ENCODE peak calls at places on chromosome 1, in eight cellular contexts. E is GM06990; Y is EL; G is C1 segment of cervical spinal cord; F is activated T-cell treated with anti-CD3 and anti-CD28 coated beads for 24 hours; O is stimulated activated CD8-positive, alpha-beta memory T cell treated with anti-CD3 and anti-CD28 coated beads, Interleukin-7, amount 100 ng/mL, for 1 hour; S is mesothelial cell of epicardium; R is cardiac fibroblast. Z is an unnamed sample.

GRCh38 chr1:85438353-85438752 is 26.6 kb downstream of the DDAH1 start:
- DNase-seq in E (no peak), Y (peak; percentile 58), G (no peak), F (no peak), O (no peak), S (no peak), R (peak; percentile 54), Z (no peak)

GRCh38 chr1:203512830-203513578 is 19.1 kb downstream of the OPTC start:
- DNase-seq in E (no peak), Y (peak; percentile 97), G (no peak), F (peak; percentile 39), O (no peak), S (no peak), R (peak; percentile 96), Z (peak; percentile 17)

GRCh38 chr1:248837045-248837793 is 805 bp upstream of the ZNF672 start:
- DNase-seq in E (no peak), Y (no peak), G (no peak), F (no peak), O (no peak), S (no peak), R (no peak), Z (no peak)

GRCh38 chr1:180360333-180361075 is 130.4 kb downstream of the LHX4 start:
- DNase-seq in E (no peak), Y (peak; percentile 74), G (no peak), F (no peak), O (no peak), S (no peak), R (peak; percentile 79), Z (no peak)

GRCh38 chr1:208562021-208562950 is 318.1 kb upstream of the PLXNA2 start:
- DNase-seq in E (no peak), Y (peak; percentile 57), G (no peak), F (no peak), O (no peak), S (no peak), R (no peak), Z (no peak)

GRCh38 chr1:91924146-91924545 is 25.1 kb upstream of the BRDT start:
- DNase-seq in E (no peak), Y (peak; percentile 71), G (no peak), F (no peak), O (no peak), S (no peak), R (peak; percentile 75), Z (no peak)

GRCh38 chr1:204479387-204480136 is 15.0 kb downstream of the PIK3C2B start:
- DNase-seq in E (no peak), Y (no peak), G (no peak), F (no peak), O (no peak), S (no peak), R (no peak), Z (no peak)

GRCh38 chr1:164558461-164559341 is at the start of gene PBX1:
- DNase-seq in E (peak; percentile 29), Y (peak; percentile 99), G (peak; percentile 64), F (peak; percentile 69), O (peak; percentile 47), S (peak; percentile 93), R (peak; percentile 99), Z (no peak)

Z was measured in NK-92 treated with Interleukin-12 subunit alpha and Interleukin-12 subunit beta, amount 100 ng/mL, for 24 hours.